ENCODE peak calls at places on chromosomes 16 and 17, in seven cellular contexts. J is heart right ventricle, D is ovary, G is PC-9, H is stomach, K is tibial artery, S is thoracic aorta. W is an unnamed sample.

GRCh38 chr16:31478956-31479355 is 4.0 kb upstream of the SLC5A2 start:
- DNase-seq in D (no peak), K (no peak), G (no peak), H (no peak), J (no peak), S (no peak), W (no peak)

GRCh38 chr16:15907863-15908478 is 19.6 kb upstream of the CEP20 start:
- DNase-seq in S (no peak), J (no peak), G (peak; percentile 25), D (no peak), H (peak; percentile 35), K (no peak), W (no peak)

GRCh38 chr17:64154321-64155089 is 24.6 kb upstream of the ERN1 start:
- DNase-seq in J (peak; percentile 30), S (no peak), H (no peak), K (peak; percentile 61), G (no peak), D (no peak), W (no peak)

GRCh38 chr16:50576403-50577113 is 28.4 kb downstream of the NKD1 start:
- DNase-seq in J (no peak), K (no peak), H (no peak), S (no peak), G (no peak), D (no peak), W (no peak)

GRCh38 chr16:69848635-69849545 is 86.8 kb downstream of the WWP2 start:
- DNase-seq in G (no peak), D (peak; percentile 86), S (peak; percentile 93), K (peak; percentile 96), J (peak; percentile 82), H (peak; percentile 78), W (peak; percentile 84)

GRCh38 chr16:86045601-86045971 is 146.6 kb downstream of the IRF8 start:
- DNase-seq in D (no peak), J (no peak), G (no peak), S (no peak), K (no peak), H (no peak), W (no peak)

GRCh38 chr16:396605-397004 is 394 bp upstream of the NME4 start:
- DNase-seq in H (no peak), S (no peak), G (peak; percentile 41), J (no peak), D (peak; percentile 59), K (peak; percentile 84), W (no peak)

GRCh38 chr16:12229759-12230594 is 253.4 kb downstream of the SNX29 start:
- DNase-seq in G (no peak), D (no peak), H (no peak), J (no peak), K (no peak), S (no peak), W (peak; percentile 21)

GRCh38 chr17:21573961-21574610 is 118.2 kb upstream of the KCNJ18 start:
- DNase-seq in K (peak; percentile 81), S (no peak), H (peak; percentile 54), G (no peak), D (peak; percentile 87), J (peak; percentile 85), W (peak; percentile 46)

GRCh38 chr16:68732068-68732680 is 4.9 kb upstream of the CDH1 start:
- DNase-seq in K (no peak), S (no peak), J (no peak), H (peak; percentile 93), D (peak; percentile 47), G (peak; percentile 92), W (no peak)

GRCh38 chr16:24748242-24748641 is 18.8 kb downstream of the TNRC6A start:
- DNase-seq in K (peak; percentile 73), J (no peak), S (peak; percentile 55), G (peak; percentile 40), H (no peak), D (no peak), W (peak; percentile 74)

GRCh38 chr17:74271281-74271680 is 2.8 kb upstream of the DNAI2 start:
- DNase-seq in H (no peak), G (no peak), S (no peak), J (no peak), D (no peak), K (no peak), W (no peak)

GRCh38 chr17:39134878-39135277 is 16.6 kb downstream of the PLXDC1 start:
- DNase-seq in K (no peak), H (no peak), G (no peak), J (no peak), S (no peak), D (no peak), W (no peak)

GRCh38 chr16:68402748-68403040 is 45.6 kb downstream of the SMPD3 start:
- DNase-seq in G (no peak), J (no peak), K (no peak), D (no peak), S (no peak), H (no peak), W (no peak)

GRCh38 chr17:8076502-8077266 is 10.8 kb downstream of the ALOX12B start:
- DNase-seq in G (no peak), H (no peak), J (no peak), K (no peak), S (no peak), D (no peak), W (no peak)

GRCh38 chr17:76153202-76153601 is 12.2 kb upstream of the FOXJ1 start:
- DNase-seq in D (no peak), H (no peak), K (peak; percentile 12), S (no peak), J (no peak), G (no peak), W (no peak)

GRCh38 chr16:85398688-85399582 is 214.2 kb upstream of the GSE1 start:
- DNase-seq in G (no peak), H (no peak), D (no peak), K (no peak), S (no peak), J (no peak), W (no peak)

GRCh38 chr17:8736362-8736761 is 8.3 kb downstream of the CCDC42 start:
- DNase-seq in G (no peak), J (no peak), S (no peak), K (peak; percentile 20), D (no peak), H (no peak), W (no peak)

GRCh38 chr17:69170377-69170776 is 28.7 kb upstream of the ABCA6 start:
- DNase-seq in K (no peak), J (no peak), D (no peak), H (no peak), S (no peak), G (no peak), W (no peak)

GRCh38 chr17:38868095-38868967 is 1.5 kb upstream of the LASP1 start:
- DNase-seq in J (peak; percentile 67), S (no peak), H (peak; percentile 44), D (peak; percentile 71), G (peak; percentile 42), K (peak; percentile 88), W (no peak)

GRCh38 chr16:50680907-50681885 is at the start of gene SNX20:
- DNase-seq in D (no peak), S (no peak), G (no peak), K (peak; percentile 67), J (no peak), H (peak; percentile 43), W (no peak)

DNA sequence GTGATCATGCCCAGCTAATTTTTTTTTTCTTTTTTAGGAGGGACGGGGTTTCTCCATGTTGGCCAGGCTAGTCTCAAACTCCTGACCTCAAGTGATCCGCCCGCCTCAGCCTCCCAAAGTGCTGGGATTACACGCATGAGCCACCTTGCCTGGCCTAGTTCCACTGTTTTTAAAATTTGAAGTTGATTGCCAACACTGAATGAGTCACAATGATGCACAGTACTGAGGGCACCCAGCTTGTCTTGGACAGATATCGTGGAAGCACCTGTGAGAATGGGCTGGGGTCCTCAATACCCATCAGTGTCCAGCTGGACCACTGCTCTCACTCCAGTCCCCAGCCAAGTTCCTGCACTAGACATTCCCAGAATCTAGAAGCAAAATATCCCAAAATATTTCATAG is 2.5 kb downstream of the KNOP1 start:
- DNase-seq in K (no peak), J (no peak), G (no peak), H (no peak), D (no peak), S (no peak), W (no peak)
- H3K4me3 ChIP-seq in K (no peak overlapping the region), J (no peak overlapping the region), G (no peak overlapping the region), H (no peak overlapping the region), D (no peak overlapping the region), S (no peak overlapping the region), W (no peak overlapping the region)

GRCh38 chr17:58692239-58693055 is at the start of gene RAD51C:
- DNase-seq in K (peak; percentile 88), G (peak; percentile 77), D (peak; percentile 87), S (peak; percentile 5), J (peak; percentile 87), H (peak; percentile 85), W (peak; percentile 56)
- TF ChIP-seq CTCF in K (no peak), G (no peak), D (no peak), S (no peak), J (no peak), H (no peak), W (no peak)

GRCh38 chr17:61701978-61702377 is 111.0 kb upstream of the NACA2 start:
- DNase-seq in J (no peak), H (no peak), K (no peak), S (no peak), D (no peak), G (no peak), W (no peak)

GRCh38 chr17:61700252-61700651 is 109.2 kb upstream of the NACA2 start:
- DNase-seq in H (no peak), K (no peak), S (no peak), J (no peak), D (no peak), G (no peak), W (no peak)

GRCh38 chr17:61704935-61705449 is 114.0 kb upstream of the NACA2 start:
- DNase-seq in S (no peak), H (no peak), G (no peak), K (no peak), D (no peak), J (no peak), W (no peak)

GRCh38 chr17:61701334-61701733 is 110.3 kb upstream of the NACA2 start:
- DNase-seq in G (no peak), H (no peak), J (no peak), D (no peak), S (no peak), K (no peak), W (no peak)

GRCh38 chr17:61702450-61702849 is 111.4 kb upstream of the NACA2 start:
- DNase-seq in H (no peak), K (no peak), G (no peak), S (no peak), D (no peak), J (no peak), W (no peak)
- H3K9me3 ChIP-seq in H (peaks cover 42% of the 10 kb centered on the region), K (peaks cover 8% of the 10 kb centered on the region), G (peaks cover 16% of the 10 kb centered on the region), S (peaks cover 26% of the 10 kb centered on the region), D (no peaks in the 10 kb centered on the region), J (no peaks in the 10 kb centered on the region), W (peaks cover 3% of the 10 kb centered on the region)

DNA sequence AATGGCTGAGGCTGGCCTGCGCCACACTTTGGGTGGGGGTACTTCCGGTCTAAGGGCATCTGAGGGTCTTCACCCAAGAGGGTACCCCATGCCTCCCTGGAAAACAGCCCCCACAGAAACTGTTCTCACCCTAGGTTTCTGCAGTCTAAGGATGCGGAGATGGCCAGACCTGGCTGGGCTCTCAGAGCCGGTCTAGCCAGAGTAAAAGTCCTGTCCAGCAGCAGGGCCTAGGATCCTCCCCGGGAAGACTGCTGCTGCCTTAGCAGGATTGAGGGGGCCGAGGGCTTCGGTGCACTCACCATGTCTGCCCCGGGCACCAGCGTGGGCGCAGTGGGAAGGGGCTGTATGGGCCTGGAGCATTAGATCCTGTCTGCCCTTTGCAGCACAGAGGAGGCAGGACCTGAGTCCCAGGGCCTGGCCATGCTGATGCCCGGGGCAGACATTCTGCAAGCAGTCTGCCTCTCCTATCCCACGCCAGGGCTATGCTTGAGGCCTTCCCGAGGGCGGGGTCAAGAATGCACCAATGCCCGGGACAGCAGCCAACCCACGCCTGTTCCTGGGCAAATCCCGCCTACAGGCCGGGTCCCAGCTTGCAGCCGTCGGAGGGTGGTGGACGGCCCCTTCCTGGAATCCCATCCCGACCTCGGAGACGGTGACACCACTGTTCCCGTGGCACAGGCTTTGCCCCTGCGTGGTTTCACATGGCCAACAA is 54.7 kb downstream of the CBFA2T3 start:
- DNase-seq in J (peak; percentile 92), S (peak; percentile 22), D (no peak), K (peak; percentile 78), H (peak; percentile 67), G (peak; percentile 71), W (peak; percentile 20)
- H3K4me3 ChIP-seq in J (peak overlapping the region; percentile 26), S (no peak overlapping the region), D (no peak overlapping the region), K (no peak overlapping the region), H (no peak overlapping the region), G (no peak overlapping the region), W (no peak overlapping the region)

W was measured in AG04450.